ENCODE peak calls at places on chromosome 6, in four cellular contexts. H is upper lobe of right lung, M is BJ, T is lower lobe of right lung. B is an unnamed sample.

GRCh38 chr6:72620866-72621242 is 1.0 kb upstream of the KCNQ5 start:
- DNase-seq in H (no peak), M (no peak), T (no peak), B (peak)

GRCh38 chr6:149961728-149962425 is 1.9 kb upstream of the ULBP1 start:
- DNase-seq in H (no peak), M (no peak), T (no peak), B (peak)

GRCh38 chr6:108710046-108710445 is 138.2 kb upstream of the ARMC2 start:
- DNase-seq in H (no peak), M (no peak), T (no peak), B (no peak)

GRCh38 chr6:124273701-124274100 is 470.0 kb downstream of the NKAIN2 start:
- DNase-seq in H (no peak), M (no peak), T (no peak), B (no peak)

GRCh38 chr6:112116215-112116614 is 28.8 kb downstream of the FAM229B start:
- DNase-seq in H (no peak), M (no peak), T (no peak), B (no peak)

GRCh38 chr6:166286831-166287271 is 21.3 kb downstream of the PRR18 start:
- DNase-seq in H (no peak), M (no peak), T (no peak), B (no peak)

GRCh38 chr6:122947355-122947754 is 48.7 kb upstream of the CLVS2 start:
- DNase-seq in H (no peak), M (no peak), T (no peak), B (peak)

GRCh38 chr6:167893416-167893815 is 66.7 kb downstream of the AFDN start:
- DNase-seq in H (no peak), M (no peak), T (no peak), B (no peak)

GRCh38 chr6:161100072-161100471 is 108.5 kb downstream of the MAP3K4 start:
- DNase-seq in H (no peak), M (no peak), T (no peak), B (no peak)

GRCh38 chr6:104688283-104688969 is 171.3 kb downstream of the HACE1 start:
- DNase-seq in H (no peak), M (no peak), T (no peak), B (no peak)

GRCh38 chr6:164693934-164694333 is 615.5 kb downstream of the C6orf118 start:
- DNase-seq in H (no peak), M (no peak), T (no peak), B (no peak)

GRCh38 chr6:143248359-143248758 is 187.7 kb downstream of the AIG1 start:
- DNase-seq in H (no peak), M (no peak), T (no peak), B (peak)

GRCh38 chr6:149334201-149334600 is 16.7 kb downstream of the TAB2 start:
- DNase-seq in H (no peak), M (no peak), T (no peak), B (no peak)

GRCh38 chr6:156988276-156989158 is 211.3 kb downstream of the ARID1B start:
- DNase-seq in H (no peak), M (no peak), T (no peak), B (peak)

GRCh38 chr6:169529931-169530761 is 171.7 kb downstream of the WDR27 start:
- DNase-seq in H (peak), M (peak), T (peak), B (peak)

GRCh38 chr6:84867521-84867920 is 103.1 kb upstream of the TBX18 start:
- DNase-seq in H (no peak), M (peak), T (no peak), B (no peak)

GRCh38 chr6:52330470-52330869 is 31.5 kb upstream of the PAQR8 start:
- DNase-seq in H (no peak), M (no peak), T (peak), B (no peak)

GRCh38 chr6:101401792-101402617 is 8.5 kb downstream of the GRIK2 start:
- DNase-seq in H (peak), M (no peak), T (no peak), B (no peak)

GRCh38 chr6:32970413-32971244 is 2.2 kb downstream of the BRD2 start:
- DNase-seq in H (peak), M (no peak), T (peak), B (peak)

GRCh38 chr6:130965657-130966056 is 97.4 kb downstream of the EPB41L2 start:
- DNase-seq in H (no peak), M (peak), T (no peak), B (no peak)

GRCh38 chr6:147559016-147559415 is 50.5 kb downstream of the SAMD5 start:
- DNase-seq in H (no peak), M (no peak), T (no peak), B (no peak)

GRCh38 chr6:168609914-168610490 is 169.0 kb downstream of the SMOC2 start:
- DNase-seq in H (no peak), M (no peak), T (no peak), B (no peak)

GRCh38 chr6:148289153-148289552 is 53.5 kb upstream of the SASH1 start:
- DNase-seq in H (no peak), M (no peak), T (no peak), B (no peak)

GRCh38 chr6:52995913-52996685 is 1.0 kb upstream of the GSTA4 start:
- DNase-seq in H (no peak), M (no peak), T (peak), B (peak)

GRCh38 chr6:151783692-151784091 is 23.8 kb upstream of the ESR1 start:
- DNase-seq in H (no peak), M (no peak), T (no peak), B (no peak)

GRCh38 chr6:8130399-8130798 is 28.1 kb upstream of the EEF1E1 start:
- DNase-seq in H (no peak), M (no peak), T (no peak), B (no peak)

GRCh38 chr6:151690768-151691562 is 116.5 kb upstream of the ESR1 start:
- DNase-seq in H (no peak), M (no peak), T (no peak), B (peak)

GRCh38 chr6:32973934-32974333 is 5.5 kb downstream of the BRD2 start:
- DNase-seq in H (no peak), M (no peak), T (no peak), B (peak)

GRCh38 chr6:111242452-111242851 is 155.1 kb downstream of the SLC16A10 start:
- DNase-seq in H (no peak), M (peak), T (no peak), B (no peak)

GRCh38 chr6:41922154-41922553 is 855 bp downstream of the BYSL start:
- DNase-seq in H (no peak), M (no peak), T (no peak), B (no peak)

DNA sequence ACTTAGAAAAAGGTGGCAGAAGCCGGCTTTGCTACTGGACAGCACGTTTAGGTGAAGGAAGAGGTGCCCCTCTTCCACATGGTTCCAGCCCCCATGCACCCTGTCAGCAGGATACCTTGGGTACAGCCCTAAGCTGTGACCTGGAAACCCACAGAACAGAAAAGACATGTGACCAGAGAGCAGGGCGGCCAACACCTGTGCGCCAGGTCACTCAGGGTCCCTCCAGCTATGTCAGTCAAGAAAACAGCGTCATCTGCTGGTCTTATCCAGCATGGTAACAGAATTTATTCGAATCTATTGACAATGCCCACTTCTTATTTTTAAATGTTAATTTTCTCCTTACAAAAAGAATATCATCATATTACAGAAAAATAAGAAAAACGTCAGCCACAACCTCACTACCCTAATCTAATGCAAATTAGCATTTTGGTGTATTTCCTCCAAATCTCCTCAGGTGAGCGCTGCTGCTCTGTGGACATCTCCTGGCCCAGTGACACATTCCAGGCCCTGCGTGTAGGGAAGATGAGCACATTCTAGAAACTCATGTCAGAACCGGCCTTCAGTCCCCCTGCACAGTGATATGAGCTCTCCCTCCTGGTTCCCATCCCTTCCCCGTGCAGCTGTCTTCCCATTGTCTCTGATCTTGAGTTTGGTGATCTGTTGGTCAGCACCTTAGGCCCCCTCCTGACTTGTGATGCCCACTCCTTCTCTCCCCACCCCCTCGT is 37.2 kb downstream of the GTF2H5 start:
- DNase-seq in H (no peak), M (no peak), T (no peak), B (no peak)
- TF ChIP-seq CTCF in H (peak), M (peak), T (peak), B (peak)

GRCh38 chr6:117280922-117281321 is 15.6 kb downstream of the VGLL2 start:
- DNase-seq in H (no peak), M (no peak), T (no peak), B (no peak)
- TF ChIP-seq CTCF in H (peak), M (peak), T (peak), B (no peak)

GRCh38 chr6:31394381-31394780 is 9.0 kb upstream of the MICA start:
- DNase-seq in H (no peak), M (no peak), T (no peak), B (no peak)
- TF ChIP-seq CTCF in H (no peak), M (no peak), T (no peak), B (no peak)

GRCh38 chr6:88761237-88762031 is 202.0 kb downstream of the RNGTT start:
- DNase-seq in H (no peak), M (no peak), T (no peak), B (peak)
- TF ChIP-seq CTCF in H (no peak), M (no peak), T (no peak), B (peak)

GRCh38 chr6:160088774-160089533 is 32.7 kb upstream of the SLC22A1 start:
- DNase-seq in H (no peak), M (no peak), T (no peak), B (no peak)

GRCh38 chr6:160085713-160086505 is 35.7 kb upstream of the SLC22A1 start:
- DNase-seq in H (no peak), M (no peak), T (no peak), B (no peak)

GRCh38 chr6:160086754-160087153 is 34.9 kb upstream of the SLC22A1 start:
- DNase-seq in H (no peak), M (no peak), T (no peak), B (no peak)

GRCh38 chr6:160089534-160089897 is 32.1 kb upstream of the SLC22A1 start:
- DNase-seq in H (no peak), M (no peak), T (no peak), B (no peak)

DNA sequence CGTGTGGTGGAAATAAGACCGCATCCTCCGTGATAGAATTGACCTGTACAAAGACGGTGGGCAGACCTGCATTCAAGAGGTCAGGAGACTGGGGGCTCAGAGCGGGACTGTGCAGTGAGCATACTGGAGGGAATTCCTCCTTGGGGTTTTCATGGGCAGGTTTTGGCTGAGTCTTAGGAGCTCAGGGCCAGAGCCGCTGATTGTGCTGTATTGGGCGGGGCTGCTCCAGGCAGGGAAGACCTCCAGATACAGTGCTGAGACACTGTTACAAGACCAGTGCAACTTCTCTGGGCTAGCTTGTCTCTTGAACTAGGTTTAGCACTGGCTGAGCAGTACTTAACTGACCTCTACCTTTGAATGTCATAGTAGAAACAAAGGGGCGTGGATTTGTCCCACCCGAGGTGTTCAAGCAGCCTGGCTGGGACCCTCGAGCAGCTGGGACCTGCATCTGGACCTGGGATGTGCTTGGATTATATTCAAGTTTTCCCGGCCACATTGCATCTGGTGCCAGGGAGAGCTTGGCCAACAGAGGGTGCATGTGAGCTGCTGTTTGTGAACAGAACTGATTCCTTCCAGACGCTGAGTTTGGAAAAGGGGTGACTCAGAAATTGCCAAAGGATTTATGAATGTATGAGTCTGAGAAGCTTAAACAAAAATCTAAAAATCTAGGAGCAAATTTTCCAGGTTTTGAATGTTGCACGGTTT is 33.4 kb upstream of the SLC22A1 start:
- DNase-seq in H (no peak), M (peak), T (no peak), B (no peak)
- TF ChIP-seq CTCF in H (peak), M (peak), T (peak), B (peak)

GRCh38 chr6:35318200-35318844 is 20.7 kb downstream of the DEF6 start:
- DNase-seq in H (peak), M (no peak), T (peak), B (no peak)
- TF ChIP-seq CTCF in H (no peak), M (no peak), T (no peak), B (no peak)

DNA sequence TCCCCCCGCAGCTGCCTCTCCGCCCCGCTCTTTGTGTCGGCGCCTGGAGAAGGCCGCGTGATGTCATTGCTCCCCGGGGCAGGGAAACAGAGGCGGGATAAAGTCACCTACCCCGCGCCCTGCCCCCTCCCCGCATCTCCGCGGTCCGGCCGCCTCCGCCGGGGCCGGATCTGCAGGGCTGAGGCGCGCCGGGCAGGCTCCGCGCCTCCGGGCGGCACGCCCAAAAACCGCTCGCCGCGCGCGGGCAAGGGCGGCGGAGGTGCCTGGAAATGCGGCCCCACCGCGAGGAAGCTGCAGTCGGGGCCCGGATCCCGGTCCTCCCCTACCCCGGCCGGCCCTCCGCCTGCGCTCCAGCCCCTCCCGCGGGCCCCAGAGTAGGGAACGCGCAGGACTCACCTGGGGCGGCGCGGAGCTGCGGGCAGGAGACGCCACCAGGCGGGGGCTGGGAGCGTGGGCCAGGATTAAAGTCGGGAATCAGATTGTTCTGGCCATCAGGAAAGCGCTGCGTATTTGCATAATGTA is at the start of gene FAXC:
- DNase-seq in H (peak), M (no peak), T (peak), B (peak)
- TF ChIP-seq CTCF in H (peak), M (peak), T (peak), B (no peak)